ENCODE peak calls at places on chromosome 22, in ten cellular contexts. T is ovary, V is cardiac muscle cell, X is tibial artery, L is astrocyte, P is stomach, I is keratinocyte, G is suprapubic skin, C is PC-3, Q is fibroblast of lung. F is an unnamed sample.
A peak's percentile ranks its signal among the peaks of the same experiment; 100 is the strongest.

GRCh38 chr22:35275580-35275979 is 18.3 kb downstream of the HMGXB4 start:
- DNase-seq in L (peak; percentile 45), C (peak; percentile 58), I (no peak), X (no peak), Q (no peak), T (no peak), V (no peak), G (no peak), P (no peak), F (peak; percentile 68)

GRCh38 chr22:50178471-50178864 is 7.2 kb upstream of the TRABD start:
- DNase-seq in T (no peak), G (peak; percentile 55), V (no peak), X (peak; percentile 64), I (no peak), L (no peak), P (no peak), Q (no peak), C (no peak), F (no peak)

GRCh38 chr22:49502126-49502826 is 325.4 kb downstream of the BRD1 start:
- DNase-seq in T (no peak), C (peak; percentile 78), L (peak; percentile 7), Q (peak; percentile 1), I (no peak), G (no peak), P (no peak), V (no peak), X (no peak), F (no peak)

GRCh38 chr22:31715157-31715778 is 34.7 kb downstream of the PRR14L start:
- DNase-seq in Q (no peak), C (no peak), T (no peak), X (no peak), G (no peak), V (no peak), L (no peak), P (no peak), I (no peak), F (no peak)

GRCh38 chr22:22893077-22893805 is 5.6 kb downstream of the IGLL5 start:
- DNase-seq in I (no peak), X (peak; percentile 45), P (no peak), G (no peak), C (no peak), V (no peak), Q (no peak), L (no peak), T (no peak), F (no peak)

GRCh38 chr22:49825944-49826602 is 1.6 kb downstream of the BRD1 start:
- DNase-seq in C (peak; percentile 48), L (peak; percentile 38), T (no peak), X (no peak), P (peak; percentile 40), I (no peak), Q (peak; percentile 47), G (no peak), V (no peak), F (peak; percentile 46)

GRCh38 chr22:41178425-41178975 is 26.6 kb upstream of the L3MBTL2 start:
- DNase-seq in C (no peak), V (no peak), G (no peak), L (no peak), Q (no peak), X (peak; percentile 69), T (peak; percentile 52), I (no peak), P (no peak), F (no peak)

GRCh38 chr22:27526851-27527250 is 274.7 kb downstream of the MN1 start:
- DNase-seq in I (no peak), P (no peak), G (no peak), X (no peak), T (no peak), L (no peak), V (no peak), Q (no peak), C (no peak), F (no peak)

GRCh38 chr22:23847991-23848864 is 9.4 kb upstream of the DERL3 start:
- DNase-seq in V (peak; percentile 51), L (no peak), C (no peak), X (no peak), I (no peak), P (no peak), Q (no peak), G (no peak), T (no peak), F (no peak)

GRCh38 chr22:25403752-25404471 is 160.6 kb upstream of the GRK3 start:
- DNase-seq in G (no peak), I (no peak), Q (peak; percentile 59), C (peak; percentile 21), V (peak; percentile 36), P (no peak), X (no peak), L (peak; percentile 22), T (no peak), F (peak; percentile 15)

GRCh38 chr22:22464541-22465054 is 43.9 kb downstream of the ZNF280B start:
- DNase-seq in Q (no peak), I (no peak), P (no peak), L (no peak), G (no peak), T (no peak), V (no peak), C (no peak), X (no peak), F (no peak)

GRCh38 chr22:42065408-42066132 is 5.0 kb downstream of the NAGA start:
- DNase-seq in L (no peak), Q (no peak), P (no peak), X (no peak), T (no peak), G (no peak), C (no peak), I (no peak), V (no peak), F (no peak)

GRCh38 chr22:22064580-22064979 is 82.0 kb upstream of the TOP3B start:
- DNase-seq in C (no peak), P (no peak), X (no peak), L (no peak), I (no peak), Q (no peak), V (no peak), G (no peak), T (no peak), F (no peak)

GRCh38 chr22:46129390-46130041 is 20.8 kb upstream of the PPARA start:
- DNase-seq in I (no peak), P (no peak), V (no peak), T (peak; percentile 89), X (no peak), G (no peak), C (no peak), L (no peak), Q (no peak), F (no peak)
- H3K4me3 ChIP-seq in I (no peak overlapping the region), P (no peak overlapping the region), V (no peak overlapping the region), T (no peak overlapping the region), X (no peak overlapping the region), G (no peak overlapping the region), C (no peak overlapping the region), L (no peak overlapping the region), Q (no peak overlapping the region), F (no peak overlapping the region)

GRCh38 chr22:46881373-46882118 is 119.1 kb downstream of the TBC1D22A start:
- DNase-seq in Q (peak; percentile 26), I (no peak), G (no peak), V (no peak), X (no peak), T (no peak), C (peak; percentile 49), P (no peak), L (no peak), F (peak; percentile 63)

GRCh38 chr22:46879083-46879482 is 116.6 kb downstream of the TBC1D22A start:
- DNase-seq in T (no peak), G (no peak), X (no peak), I (no peak), Q (peak; percentile 73), P (no peak), V (no peak), L (peak; percentile 10), C (no peak), F (no peak)

GRCh38 chr22:46875089-46875488 is 112.6 kb downstream of the TBC1D22A start:
- DNase-seq in P (no peak), G (no peak), C (no peak), X (no peak), T (no peak), Q (peak; percentile 3), I (no peak), V (no peak), L (no peak), F (no peak)

GRCh38 chr22:46876357-46876934 is 114.0 kb downstream of the TBC1D22A start:
- DNase-seq in V (no peak), I (no peak), P (no peak), T (no peak), C (no peak), L (no peak), Q (no peak), X (no peak), G (no peak), F (no peak)

GRCh38 chr22:46878549-46878948 is 116.1 kb downstream of the TBC1D22A start:
- DNase-seq in L (no peak), Q (no peak), G (no peak), P (no peak), X (no peak), T (no peak), C (no peak), V (no peak), I (no peak), F (no peak)
- TF ChIP-seq CTCF in L (no peak), Q (no peak), G (no peak), P (no peak), X (no peak), T (no peak), C (no peak), V (no peak), I (no peak), F (no peak)

GRCh38 chr22:46280063-46280817 is 12.4 kb downstream of the TTC38 start:
- DNase-seq in P (no peak), I (no peak), X (peak; percentile 54), C (no peak), G (no peak), L (no peak), Q (no peak), V (no peak), T (no peak), F (no peak)

GRCh38 chr22:46276563-46276962 is 8.8 kb downstream of the TTC38 start:
- DNase-seq in X (peak; percentile 10), I (no peak), V (no peak), L (no peak), Q (no peak), G (peak; percentile 20), T (no peak), C (no peak), P (no peak), F (no peak)

GRCh38 chr22:46281866-46282678 is 14.3 kb downstream of the TTC38 start:
- DNase-seq in G (peak; percentile 38), L (no peak), X (no peak), T (no peak), P (no peak), C (no peak), I (no peak), Q (no peak), V (no peak), F (no peak)

GRCh38 chr22:46278656-46279645 is 11.1 kb downstream of the TTC38 start:
- DNase-seq in P (no peak), I (no peak), G (no peak), L (no peak), X (peak; percentile 51), Q (no peak), V (no peak), C (no peak), T (no peak), F (no peak)

GRCh38 chr22:46280999-46281623 is 13.3 kb downstream of the TTC38 start:
- DNase-seq in V (no peak), T (no peak), Q (no peak), X (peak; percentile 62), P (no peak), I (no peak), G (peak; percentile 49), C (no peak), L (no peak), F (no peak)
- H3K36me3 ChIP-seq in V (peaks cover 25% of the 10 kb centered on the region), T (no peaks in the 10 kb centered on the region), Q (peaks cover 30% of the 10 kb centered on the region), X (peaks cover 97% of the 10 kb centered on the region), P (peaks cover 87% of the 10 kb centered on the region), I (peaks cover 20% of the 10 kb centered on the region), G (peaks cover 88% of the 10 kb centered on the region), C (peaks cover 1% of the 10 kb centered on the region), L (peaks cover 22% of the 10 kb centered on the region), F (peaks cover 14% of the 10 kb centered on the region)

GRCh38 chr22:38924197-38924952 is 33.0 kb upstream of the APOBEC3A start:
- DNase-seq in Q (peak; percentile 96), I (no peak), C (peak; percentile 93), X (peak; percentile 91), G (peak; percentile 72), T (peak; percentile 89), V (peak; percentile 17), L (peak; percentile 91), P (peak; percentile 94), F (peak; percentile 79)
- H3K4me3 ChIP-seq in Q (no peak overlapping the region), I (peak overlapping the region; percentile 6), C (peak overlapping the region; percentile 69), X (peak overlapping the region; percentile 38), G (peak overlapping the region; percentile 15), T (no peak overlapping the region), V (no peak overlapping the region), L (peak overlapping the region; percentile 47), P (peak overlapping the region; percentile 18), F (no peak overlapping the region)